ENCODE peak calls at places on chromosome 2, in four cellular contexts. B, X, W and T are unnamed samples.

GRCh38 chr2:107738268-107738667 is 88.4 kb upstream of the RGPD4 start:
- DNase-seq in X (no peak), B (no peak), W (no peak), T (no peak)

GRCh38 chr2:190545756-190546385 is 11.3 kb upstream of the NEMP2 start:
- DNase-seq in X (no peak), W (no peak), B (no peak), T (peak; percentile 74)

GRCh38 chr2:219947575-219947974 is 320.1 kb downstream of the SLC4A3 start:
- DNase-seq in B (no peak), W (no peak), X (no peak), T (peak; percentile 12)

GRCh38 chr2:182642328-182642727 is 73.7 kb upstream of the DNAJC10 start:
- DNase-seq in X (peak; percentile 56), B (peak; percentile 50), W (peak; percentile 27), T (peak; percentile 88)

GRCh38 chr2:3283206-3283605 is 94.4 kb downstream of the EIPR1 start:
- DNase-seq in B (no peak), W (no peak), X (no peak), T (no peak)

GRCh38 chr2:100178085-100178788 is 35.8 kb upstream of the AFF3 start:
- DNase-seq in X (peak; percentile 78), W (no peak), B (no peak), T (peak; percentile 72)

GRCh38 chr2:60551241-60552095 is 2.0 kb downstream of the BCL11A start:
- DNase-seq in X (no peak), B (no peak), W (peak; percentile 42), T (peak; percentile 40)

GRCh38 chr2:135149251-135149650 is 97.2 kb downstream of the RAB3GAP1 start:
- DNase-seq in X (peak; percentile 10), B (no peak), W (no peak), T (peak; percentile 60)

GRCh38 chr2:25056391-25056821 is 14.5 kb downstream of the EFR3B start:
- DNase-seq in X (no peak), W (no peak), B (no peak), T (no peak)

GRCh38 chr2:73243884-73244570 is 9.9 kb downstream of the CCT7 start:
- DNase-seq in B (no peak), X (no peak), W (no peak), T (peak; percentile 51)

GRCh38 chr2:57979158-57979557 is 67.4 kb upstream of the VRK2 start:
- DNase-seq in W (no peak), X (no peak), B (no peak), T (no peak)

GRCh38 chr2:213018340-213018901 is 133.0 kb downstream of the IKZF2 start:
- DNase-seq in B (no peak), W (no peak), X (no peak), T (no peak)

GRCh38 chr2:73870084-73870483 is 22.7 kb upstream of the ACTG2 start:
- DNase-seq in W (no peak), X (peak; percentile 50), B (peak; percentile 23), T (peak; percentile 97)

GRCh38 chr2:28991021-28991420 is 9.9 kb downstream of the TOGARAM2 start:
- DNase-seq in W (no peak), X (no peak), B (no peak), T (peak; percentile 90)

GRCh38 chr2:201194097-201194496 is 11.2 kb downstream of the CASP10 start:
- DNase-seq in B (no peak), X (no peak), W (peak; percentile 53), T (no peak)

GRCh38 chr2:155309483-155309882 is 611.0 kb downstream of the KCNJ3 start:
- DNase-seq in B (no peak), X (no peak), W (no peak), T (no peak)

GRCh38 chr2:231181848-231182247 is 16.6 kb upstream of the ARMC9 start:
- DNase-seq in W (no peak), B (peak; percentile 82), X (peak; percentile 91), T (peak; percentile 60)

GRCh38 chr2:240640939-240641338 is 15.7 kb downstream of the GPR35 start:
- DNase-seq in X (no peak), W (no peak), B (no peak), T (peak; percentile 43)

GRCh38 chr2:137228566-137228965 is 463.2 kb downstream of the THSD7B start:
- DNase-seq in W (no peak), B (no peak), X (no peak), T (peak; percentile 10)

GRCh38 chr2:61436092-61436491 is 34.8 kb downstream of the USP34 start:
- DNase-seq in X (no peak), B (no peak), W (no peak), T (peak; percentile 50)

GRCh38 chr2:185433824-185434223 is 304.8 kb upstream of the FSIP2 start:
- DNase-seq in B (no peak), X (no peak), W (no peak), T (peak; percentile 10)

GRCh38 chr2:12227941-12228608 is 481.6 kb downstream of the LPIN1 start:
- DNase-seq in X (no peak), W (no peak), B (no peak), T (peak; percentile 76)

GRCh38 chr2:50674876-50675275 is 357.1 kb downstream of the NRXN1 start:
- DNase-seq in B (no peak), W (no peak), X (no peak), T (no peak)

GRCh38 chr2:218897394-218898108 is 16.9 kb downstream of the WNT10A start:
- DNase-seq in B (no peak), W (no peak), X (no peak), T (no peak)

GRCh38 chr2:222944971-222945740 is 84.3 kb downstream of the ACSL3 start:
- DNase-seq in B (no peak), W (no peak), X (no peak), T (no peak)

GRCh38 chr2:142130111-142131015 is 453 bp downstream of the LRP1B start:
- DNase-seq in B (peak; percentile 39), W (no peak), X (peak; percentile 56), T (peak; percentile 82)

GRCh38 chr2:163863073-163863472 is 127.3 kb upstream of the FIGN start:
- DNase-seq in X (no peak), W (no peak), B (no peak), T (no peak)

GRCh38 chr2:142536964-142537363 is 340.5 kb upstream of the KYNU start:
- DNase-seq in X (no peak), W (no peak), B (no peak), T (no peak)

GRCh38 chr2:97673187-97673914 is 3.8 kb downstream of the C2orf92 start:
- DNase-seq in B (no peak), W (no peak), X (no peak), T (peak; percentile 28)

GRCh38 chr2:1051075-1051474 is 100.4 kb downstream of the SNTG2 start:
- DNase-seq in W (no peak), B (no peak), X (no peak), T (peak; percentile 31)

GRCh38 chr2:64457518-64457917 is 3.6 kb downstream of the LGALSL start:
- DNase-seq in B (no peak), X (no peak), W (no peak), T (no peak)

GRCh38 chr2:151292124-151292523 is 2.7 kb upstream of the NMI start:
- DNase-seq in W (no peak), X (no peak), B (no peak), T (no peak)

DNA sequence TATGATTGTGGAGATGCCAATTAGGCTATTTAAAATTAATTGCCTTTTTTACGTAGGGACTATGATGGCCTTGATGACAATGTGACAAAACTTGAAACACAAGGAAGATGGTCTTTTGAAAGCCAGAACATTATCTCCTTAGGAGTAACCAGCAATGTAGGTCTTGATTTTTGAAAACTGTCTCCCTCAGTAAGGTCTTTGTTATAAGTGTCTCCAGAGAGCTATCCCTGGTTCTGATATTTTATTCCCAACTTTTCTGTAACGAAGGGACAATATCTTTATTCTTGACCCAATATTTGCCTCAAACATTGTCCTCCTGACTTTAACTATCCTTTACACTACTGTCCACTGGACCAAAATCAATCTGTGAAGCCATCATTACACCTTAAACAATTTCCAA is 493.2 kb downstream of the CCDC85A start:
- DNase-seq in X (no peak), B (no peak), W (no peak), T (no peak)
- TF ChIP-seq CTCF in X (no peak), B (no peak), W (no peak), T (no peak)

GRCh38 chr2:173092844-173093402 is 17.3 kb downstream of the MAP3K20 start:
- DNase-seq in B (no peak), W (no peak), X (no peak), T (no peak)

GRCh38 chr2:173087793-173088493 is 12.3 kb downstream of the MAP3K20 start:
- DNase-seq in B (no peak), W (no peak), X (no peak), T (no peak)

GRCh38 chr2:173090291-173090877 is 14.7 kb downstream of the MAP3K20 start:
- DNase-seq in W (no peak), B (peak; percentile 27), X (no peak), T (peak; percentile 80)

GRCh38 chr2:173094731-173095130 is 19.1 kb downstream of the MAP3K20 start:
- DNase-seq in W (no peak), B (no peak), X (no peak), T (no peak)

DNA sequence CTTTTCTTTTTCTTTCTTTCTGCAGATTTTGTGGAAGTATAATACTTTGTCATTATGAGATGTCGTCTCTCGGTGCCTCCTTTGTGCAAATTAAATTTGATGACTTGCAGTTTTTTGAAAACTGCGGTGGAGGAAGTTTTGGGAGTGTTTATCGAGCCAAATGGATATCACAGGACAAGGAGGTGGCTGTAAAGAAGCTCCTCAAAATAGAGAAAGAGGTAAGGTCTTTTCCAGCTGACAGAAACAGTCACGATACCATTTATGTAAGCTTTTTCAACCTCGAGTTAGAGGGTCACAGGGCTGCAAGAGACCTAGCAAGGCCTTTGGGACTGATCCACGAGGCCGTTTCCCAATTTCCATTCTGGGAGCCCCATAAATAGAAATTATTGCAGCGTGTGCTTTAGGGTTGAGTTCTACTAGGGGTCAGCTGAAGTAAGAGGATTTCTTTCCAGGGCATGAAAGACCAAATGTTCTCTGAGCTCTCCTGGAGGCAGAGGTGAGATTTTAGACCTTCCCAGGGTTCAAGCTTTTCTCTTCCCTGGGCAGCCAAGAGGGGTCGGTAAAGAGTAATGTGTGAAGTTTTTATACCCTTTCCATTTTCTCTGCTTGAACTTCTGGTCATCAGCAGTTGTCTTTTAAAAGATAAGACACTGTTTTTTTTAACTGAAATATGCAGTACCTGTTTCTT is 15.5 kb downstream of the MAP3K20 start:
- DNase-seq in W (no peak), X (no peak), B (peak; percentile 41), T (no peak)
- TF ChIP-seq CTCF in W (no peak), X (peak; percentile 18), B (peak; percentile 57), T (peak; percentile 57)

GRCh38 chr2:130874512-130874911 is 37.8 kb downstream of the ARHGEF4 start:
- DNase-seq in X (no peak), W (no peak), B (no peak), T (no peak)

GRCh38 chr2:130875935-130876334 is 39.2 kb downstream of the ARHGEF4 start:
- DNase-seq in W (no peak), B (no peak), X (no peak), T (no peak)

GRCh38 chr2:130871843-130872242 is 35.1 kb downstream of the ARHGEF4 start:
- DNase-seq in W (no peak), X (no peak), B (no peak), T (no peak)

GRCh38 chr2:130872276-130873125 is 35.8 kb downstream of the ARHGEF4 start:
- DNase-seq in W (no peak), X (no peak), B (no peak), T (no peak)

GRCh38 chr2:130873700-130874346 is 37.1 kb downstream of the ARHGEF4 start:
- DNase-seq in B (peak; percentile 58), X (peak; percentile 43), W (peak; percentile 60), T (peak; percentile 82)
- TF ChIP-seq CTCF in B (peak; percentile 50), X (peak; percentile 60), W (peak; percentile 60), T (peak; percentile 92)

DNA sequence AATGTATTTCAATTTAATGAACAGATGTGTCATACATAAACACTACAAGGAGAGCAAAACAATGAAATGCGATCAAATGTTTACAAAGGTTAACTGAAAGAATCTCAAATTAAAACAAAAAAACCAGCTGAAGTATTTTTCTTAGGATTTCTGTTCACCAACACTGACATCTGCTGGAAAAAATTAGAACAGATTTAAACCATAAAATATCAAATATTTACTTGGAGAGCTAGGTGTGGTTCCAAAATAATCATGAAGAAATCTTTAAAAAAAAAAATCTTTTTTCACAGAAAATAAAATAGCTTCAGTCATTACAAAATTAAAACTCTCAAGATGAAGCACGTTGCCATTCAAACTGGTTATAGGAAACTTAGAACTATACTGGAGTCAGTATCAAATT is 13.8 kb downstream of the MMADHC start:
- DNase-seq in W (no peak), B (no peak), X (peak; percentile 13), T (peak; percentile 30)
- TF ChIP-seq CTCF in W (peak; percentile 41), B (peak; percentile 21), X (peak; percentile 4), T (peak; percentile 41)